ENCODE peak calls at places on chromosomes 13 and 19, in seven cellular contexts. One of them, this sample, is unnamed.

GRCh38 chr13:103288114-103288513 is 221.9 kb upstream of the SLC10A2 start:
- DNase-seq in brain microvascular endothelial cell: no peak
- DNase-seq in GM12891: no peak
- DNase-seq in ovary: no peak
- DNase-seq in NCI-H524: no peak
- DNase-seq in hippocampal formation: no peak
- DNase-seq in HTR-8/SVneo: no peak
- DNase-seq in this sample: no peak

GRCh38 chr13:109394311-109394988 is 391.9 kb downstream of the IRS2 start:
- DNase-seq in brain microvascular endothelial cell: no peak
- DNase-seq in GM12891: no peak
- DNase-seq in ovary: no peak
- DNase-seq in NCI-H524: no peak
- DNase-seq in hippocampal formation: no peak
- DNase-seq in HTR-8/SVneo: no peak
- DNase-seq in this sample: no peak

GRCh38 chr13:25180795-25181537 is 8.9 kb upstream of the AMER2 start:
- DNase-seq in brain microvascular endothelial cell: no peak
- DNase-seq in GM12891: no peak
- DNase-seq in ovary: no peak
- DNase-seq in NCI-H524: peak
- DNase-seq in hippocampal formation: no peak
- DNase-seq in HTR-8/SVneo: no peak
- DNase-seq in this sample: no peak

GRCh38 chr13:102877285-102877684 is 31.5 kb downstream of the ERCC5 start:
- DNase-seq in brain microvascular endothelial cell: peak
- DNase-seq in GM12891: no peak
- DNase-seq in ovary: no peak
- DNase-seq in NCI-H524: no peak
- DNase-seq in hippocampal formation: no peak
- DNase-seq in HTR-8/SVneo: no peak
- DNase-seq in this sample: no peak

GRCh38 chr13:23467048-23467931 is 33.8 kb upstream of the SACS start:
- DNase-seq in brain microvascular endothelial cell: no peak
- DNase-seq in GM12891: no peak
- DNase-seq in ovary: peak
- DNase-seq in NCI-H524: no peak
- DNase-seq in hippocampal formation: no peak
- DNase-seq in HTR-8/SVneo: no peak
- DNase-seq in this sample: no peak

GRCh38 chr19:6730153-6730804 is 7.1 kb downstream of the GPR108 start:
- DNase-seq in brain microvascular endothelial cell: no peak
- DNase-seq in GM12891: peak
- DNase-seq in ovary: peak
- DNase-seq in NCI-H524: no peak
- DNase-seq in hippocampal formation: peak
- DNase-seq in HTR-8/SVneo: no peak
- DNase-seq in this sample: no peak

GRCh38 chr19:3099347-3100145 is 5.4 kb downstream of the GNA11 start:
- DNase-seq in brain microvascular endothelial cell: no peak
- DNase-seq in GM12891: no peak
- DNase-seq in ovary: no peak
- DNase-seq in NCI-H524: no peak
- DNase-seq in hippocampal formation: no peak
- DNase-seq in HTR-8/SVneo: no peak
- DNase-seq in this sample: no peak

GRCh38 chr13:51643882-51644281 is 59.6 kb downstream of the WDFY2 start:
- DNase-seq in brain microvascular endothelial cell: peak
- DNase-seq in GM12891: no peak
- DNase-seq in ovary: no peak
- DNase-seq in NCI-H524: no peak
- DNase-seq in hippocampal formation: no peak
- DNase-seq in HTR-8/SVneo: peak
- DNase-seq in this sample: no peak

GRCh38 chr19:33050110-33050509 is 14.6 kb downstream of the RHPN2 start:
- DNase-seq in brain microvascular endothelial cell: no peak
- DNase-seq in GM12891: no peak
- DNase-seq in ovary: no peak
- DNase-seq in NCI-H524: no peak
- DNase-seq in hippocampal formation: no peak
- DNase-seq in HTR-8/SVneo: no peak
- DNase-seq in this sample: no peak

GRCh38 chr19:681638-682037 is 5.4 kb downstream of the FSTL3 start:
- DNase-seq in brain microvascular endothelial cell: no peak
- DNase-seq in GM12891: no peak
- DNase-seq in ovary: no peak
- DNase-seq in NCI-H524: no peak
- DNase-seq in hippocampal formation: no peak
- DNase-seq in HTR-8/SVneo: no peak
- DNase-seq in this sample: no peak

GRCh38 chr13:39144941-39145533 is 106.8 kb downstream of the NHLRC3 start:
- DNase-seq in brain microvascular endothelial cell: peak
- DNase-seq in GM12891: peak
- DNase-seq in ovary: peak
- DNase-seq in NCI-H524: no peak
- DNase-seq in hippocampal formation: peak
- DNase-seq in HTR-8/SVneo: peak
- DNase-seq in this sample: peak

GRCh38 chr13:59951011-59951410 is 212.7 kb downstream of the DIAPH3 start:
- DNase-seq in brain microvascular endothelial cell: peak
- DNase-seq in GM12891: no peak
- DNase-seq in ovary: no peak
- DNase-seq in NCI-H524: no peak
- DNase-seq in hippocampal formation: no peak
- DNase-seq in HTR-8/SVneo: no peak
- DNase-seq in this sample: no peak

GRCh38 chr19:36059180-36059910 is 4.6 kb downstream of the WDR62 start:
- DNase-seq in brain microvascular endothelial cell: no peak
- DNase-seq in GM12891: no peak
- DNase-seq in ovary: no peak
- DNase-seq in NCI-H524: no peak
- DNase-seq in hippocampal formation: no peak
- DNase-seq in HTR-8/SVneo: no peak
- DNase-seq in this sample: no peak

GRCh38 chr19:50837300-50837699 is 3.9 kb upstream of the KLK15 start:
- DNase-seq in brain microvascular endothelial cell: no peak
- DNase-seq in GM12891: no peak
- DNase-seq in ovary: no peak
- DNase-seq in NCI-H524: no peak
- DNase-seq in hippocampal formation: no peak
- DNase-seq in HTR-8/SVneo: no peak
- DNase-seq in this sample: no peak

GRCh38 chr13:36736119-36736726 is 62.4 kb downstream of the SERTM1 start:
- DNase-seq in brain microvascular endothelial cell: peak
- DNase-seq in GM12891: peak
- DNase-seq in ovary: peak
- DNase-seq in NCI-H524: no peak
- DNase-seq in hippocampal formation: peak
- DNase-seq in HTR-8/SVneo: peak
- DNase-seq in this sample: peak

GRCh38 chr19:29834991-29835390 is 23.2 kb downstream of the CCNE1 start:
- DNase-seq in brain microvascular endothelial cell: no peak
- DNase-seq in GM12891: no peak
- DNase-seq in ovary: no peak
- DNase-seq in NCI-H524: no peak
- DNase-seq in hippocampal formation: no peak
- DNase-seq in HTR-8/SVneo: no peak
- DNase-seq in this sample: no peak

GRCh38 chr19:23116802-23117571 is at the start of gene ZNF730:
- DNase-seq in brain microvascular endothelial cell: peak
- DNase-seq in GM12891: peak
- DNase-seq in ovary: peak
- DNase-seq in NCI-H524: peak
- DNase-seq in hippocampal formation: peak
- DNase-seq in HTR-8/SVneo: peak
- DNase-seq in this sample: peak

GRCh38 chr19:54115071-54116063 is at the start of the genes PRPF31 and TFPT:
- DNase-seq in brain microvascular endothelial cell: peak
- DNase-seq in GM12891: peak
- DNase-seq in ovary: peak
- DNase-seq in NCI-H524: peak
- DNase-seq in hippocampal formation: peak
- DNase-seq in HTR-8/SVneo: peak
- DNase-seq in this sample: peak

GRCh38 chr19:7349961-7350711 is 1.4 kb downstream of the ARHGEF18 start:
- DNase-seq in brain microvascular endothelial cell: no peak
- DNase-seq in GM12891: no peak
- DNase-seq in ovary: no peak
- DNase-seq in NCI-H524: no peak
- DNase-seq in hippocampal formation: no peak
- DNase-seq in HTR-8/SVneo: no peak
- DNase-seq in this sample: no peak

GRCh38 chr13:21898990-21899389 is 228.1 kb downstream of the FGF9 start:
- DNase-seq in brain microvascular endothelial cell: no peak
- DNase-seq in GM12891: no peak
- DNase-seq in ovary: no peak
- DNase-seq in NCI-H524: no peak
- DNase-seq in hippocampal formation: no peak
- DNase-seq in HTR-8/SVneo: no peak
- DNase-seq in this sample: no peak

GRCh38 chr19:55454787-55455243 is 6.6 kb downstream of the ISOC2 start:
- DNase-seq in brain microvascular endothelial cell: no peak
- DNase-seq in GM12891: no peak
- DNase-seq in ovary: no peak
- DNase-seq in NCI-H524: peak
- DNase-seq in hippocampal formation: peak
- DNase-seq in HTR-8/SVneo: peak
- DNase-seq in this sample: no peak

GRCh38 chr13:86633346-86633745 is 834.1 kb upstream of the SLITRK6 start:
- DNase-seq in brain microvascular endothelial cell: no peak
- DNase-seq in GM12891: no peak
- DNase-seq in ovary: no peak
- DNase-seq in NCI-H524: no peak
- DNase-seq in hippocampal formation: no peak
- DNase-seq in HTR-8/SVneo: no peak
- DNase-seq in this sample: no peak

GRCh38 chr13:49927755-49928154 is 8.4 kb downstream of the SPRYD7 start:
- DNase-seq in brain microvascular endothelial cell: peak
- DNase-seq in GM12891: no peak
- DNase-seq in ovary: no peak
- DNase-seq in NCI-H524: no peak
- DNase-seq in hippocampal formation: no peak
- DNase-seq in HTR-8/SVneo: no peak
- DNase-seq in this sample: no peak

GRCh38 chr13:94173312-94173854 is 306.1 kb downstream of the DCT start:
- DNase-seq in brain microvascular endothelial cell: peak
- DNase-seq in GM12891: no peak
- DNase-seq in ovary: no peak
- DNase-seq in NCI-H524: no peak
- DNase-seq in hippocampal formation: no peak
- DNase-seq in HTR-8/SVneo: no peak
- DNase-seq in this sample: no peak

GRCh38 chr13:39895254-39895653 is 239.8 kb downstream of the COG6 start:
- DNase-seq in brain microvascular endothelial cell: no peak
- DNase-seq in GM12891: no peak
- DNase-seq in ovary: no peak
- DNase-seq in NCI-H524: peak
- DNase-seq in hippocampal formation: no peak
- DNase-seq in HTR-8/SVneo: no peak
- DNase-seq in this sample: no peak

GRCh38 chr13:30307194-30307965 is at the start of gene KATNAL1:
- DNase-seq in brain microvascular endothelial cell: peak
- DNase-seq in GM12891: peak
- DNase-seq in ovary: peak
- DNase-seq in NCI-H524: peak
- DNase-seq in hippocampal formation: peak
- DNase-seq in HTR-8/SVneo: peak
- DNase-seq in this sample: peak

GRCh38 chr13:114110091-114110829 is 22.2 kb downstream of the RASA3 start:
- DNase-seq in brain microvascular endothelial cell: no peak
- DNase-seq in GM12891: peak
- DNase-seq in ovary: peak
- DNase-seq in NCI-H524: no peak
- DNase-seq in hippocampal formation: no peak
- DNase-seq in HTR-8/SVneo: no peak
- DNase-seq in this sample: peak

GRCh38 chr13:80189889-80190597 is 150.9 kb downstream of the SPRY2 start:
- DNase-seq in brain microvascular endothelial cell: no peak
- DNase-seq in GM12891: no peak
- DNase-seq in ovary: no peak
- DNase-seq in NCI-H524: no peak
- DNase-seq in hippocampal formation: no peak
- DNase-seq in HTR-8/SVneo: no peak
- DNase-seq in this sample: no peak

GRCh38 chr13:105485061-105485460 is 1050.4 kb downstream of the EFNB2 start:
- DNase-seq in brain microvascular endothelial cell: no peak
- DNase-seq in GM12891: no peak
- DNase-seq in ovary: no peak
- DNase-seq in NCI-H524: no peak
- DNase-seq in hippocampal formation: no peak
- DNase-seq in HTR-8/SVneo: no peak
- DNase-seq in this sample: no peak

GRCh38 chr13:59531571-59532091 is 632.1 kb downstream of the DIAPH3 start:
- DNase-seq in brain microvascular endothelial cell: peak
- DNase-seq in GM12891: no peak
- DNase-seq in ovary: peak
- DNase-seq in NCI-H524: no peak
- DNase-seq in hippocampal formation: peak
- DNase-seq in HTR-8/SVneo: no peak
- DNase-seq in this sample: no peak